ENCODE peak calls at places on chromosomes 11 and 22, in five cellular contexts. One of them, this sample, is unnamed.

GRCh38 chr11:40841231-40841630 is 618.2 kb downstream of the LRRC4C start:
- DNase-seq in endodermal cell: no peak
- DNase-seq in OCI-LY7: no peak
- DNase-seq in thyroid gland: no peak
- DNase-seq in CD4-positive, alpha-beta memory T cell: no peak
- DNase-seq in this sample: no peak

GRCh38 chr11:19379465-19379864 is 138.7 kb upstream of the E2F8 start:
- DNase-seq in CD4-positive, alpha-beta memory T cell: no peak
- DNase-seq in thyroid gland: no peak
- DNase-seq in endodermal cell: no peak
- DNase-seq in OCI-LY7: no peak
- DNase-seq in this sample: no peak

GRCh38 chr11:28241760-28242159 is 133.6 kb downstream of the METTL15 start:
- DNase-seq in OCI-LY7: no peak
- DNase-seq in endodermal cell: no peak
- DNase-seq in CD4-positive, alpha-beta memory T cell: no peak
- DNase-seq in thyroid gland: no peak
- DNase-seq in this sample: no peak

GRCh38 chr11:48307760-48308386 is 1.9 kb downstream of the OR4S1 start:
- DNase-seq in thyroid gland: peak; percentile 47
- DNase-seq in OCI-LY7: peak; percentile 70
- DNase-seq in endodermal cell: peak; percentile 92
- DNase-seq in CD4-positive, alpha-beta memory T cell: peak; percentile 52
- DNase-seq in this sample: peak; percentile 56

GRCh38 chr11:84747871-84748270 is 879.3 kb downstream of the DLG2 start:
- DNase-seq in OCI-LY7: peak; percentile 78
- DNase-seq in thyroid gland: no peak
- DNase-seq in endodermal cell: no peak
- DNase-seq in CD4-positive, alpha-beta memory T cell: no peak
- DNase-seq in this sample: no peak

GRCh38 chr11:19368726-19369364 is 128.1 kb upstream of the E2F8 start:
- DNase-seq in OCI-LY7: peak; percentile 22
- DNase-seq in CD4-positive, alpha-beta memory T cell: no peak
- DNase-seq in endodermal cell: no peak
- DNase-seq in thyroid gland: no peak
- DNase-seq in this sample: no peak

GRCh38 chr22:37186228-37186996 is 1.6 kb downstream of the C1QTNF6 start:
- DNase-seq in OCI-LY7: peak; percentile 81
- DNase-seq in endodermal cell: peak; percentile 75
- DNase-seq in CD4-positive, alpha-beta memory T cell: peak; percentile 68
- DNase-seq in thyroid gland: no peak
- DNase-seq in this sample: no peak

GRCh38 chr11:74311352-74311926 is at the start of gene P4HA3:
- DNase-seq in endodermal cell: peak; percentile 94
- DNase-seq in thyroid gland: peak; percentile 66
- DNase-seq in OCI-LY7: no peak
- DNase-seq in CD4-positive, alpha-beta memory T cell: no peak
- DNase-seq in this sample: peak; percentile 75

GRCh38 chr22:25172153-25172552 is 27.5 kb upstream of the CRYBB3 start:
- DNase-seq in OCI-LY7: no peak
- DNase-seq in endodermal cell: no peak
- DNase-seq in CD4-positive, alpha-beta memory T cell: no peak
- DNase-seq in thyroid gland: peak; percentile 41
- DNase-seq in this sample: no peak

GRCh38 chr22:29269731-29270474 is 1.8 kb downstream of the EWSR1 start:
- DNase-seq in endodermal cell: no peak
- DNase-seq in OCI-LY7: peak; percentile 30
- DNase-seq in thyroid gland: no peak
- DNase-seq in CD4-positive, alpha-beta memory T cell: no peak
- DNase-seq in this sample: no peak

GRCh38 chr11:111059726-111060125 is 185.8 kb upstream of the POU2AF2 start:
- DNase-seq in CD4-positive, alpha-beta memory T cell: no peak
- DNase-seq in OCI-LY7: no peak
- DNase-seq in thyroid gland: no peak
- DNase-seq in endodermal cell: no peak
- DNase-seq in this sample: no peak

GRCh38 chr11:110832080-110832479 is 119.8 kb upstream of the ARHGAP20 start:
- DNase-seq in OCI-LY7: no peak
- DNase-seq in thyroid gland: no peak
- DNase-seq in CD4-positive, alpha-beta memory T cell: no peak
- DNase-seq in endodermal cell: no peak
- DNase-seq in this sample: no peak

GRCh38 chr22:49534386-49534785 is 293.3 kb downstream of the BRD1 start:
- DNase-seq in OCI-LY7: no peak
- DNase-seq in CD4-positive, alpha-beta memory T cell: no peak
- DNase-seq in endodermal cell: peak; percentile 47
- DNase-seq in thyroid gland: no peak
- DNase-seq in this sample: no peak
- H3K9me3 ChIP-seq in OCI-LY7: no peaks in the 10 kb centered on the region
- H3K9me3 ChIP-seq in CD4-positive, alpha-beta memory T cell: no peaks in the 10 kb centered on the region
- H3K9me3 ChIP-seq in endodermal cell: no peaks in the 10 kb centered on the region
- H3K9me3 ChIP-seq in thyroid gland: no peaks in the 10 kb centered on the region
- H3K9me3 ChIP-seq in this sample: no peaks in the 10 kb centered on the region

DNA sequence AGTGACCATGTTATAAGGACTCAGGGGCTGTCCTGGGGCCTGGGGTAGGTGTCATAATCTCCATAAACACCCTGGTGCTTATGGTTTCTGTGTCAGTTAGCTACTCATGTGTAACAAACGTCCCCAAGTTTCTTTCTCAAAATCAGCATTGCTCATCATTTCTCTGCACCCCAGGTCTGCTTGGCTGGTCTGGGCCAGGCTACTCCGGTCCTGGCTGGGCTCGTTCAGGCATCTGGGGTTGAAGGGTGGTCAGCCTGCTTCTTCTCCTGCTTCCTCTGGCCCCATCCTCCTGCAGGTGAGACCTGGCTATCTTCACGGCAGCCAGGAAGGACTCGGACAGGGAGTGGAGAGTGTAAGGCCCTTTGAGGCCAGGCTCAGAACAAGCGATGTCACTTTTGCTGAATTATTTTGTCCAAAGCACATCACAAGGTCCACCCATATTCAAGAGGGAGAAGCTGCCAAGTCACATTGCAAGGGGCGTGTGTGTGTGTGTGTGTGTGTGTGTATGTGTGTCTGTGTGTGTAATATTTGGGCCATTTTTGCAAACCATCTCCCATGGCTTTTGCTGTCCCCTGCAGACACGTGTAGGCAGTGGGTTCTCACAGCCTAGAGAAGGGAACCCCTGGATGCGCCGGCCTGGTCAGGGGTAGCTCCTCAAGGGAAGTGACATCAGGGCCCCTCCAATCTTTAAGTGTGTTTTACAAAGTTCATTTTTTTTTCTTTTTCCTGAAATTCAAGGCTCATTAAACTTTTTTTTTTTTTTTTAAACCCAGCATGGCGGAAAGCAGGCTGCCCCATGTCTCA is 535.8 kb downstream of the TBC1D22A start:
- DNase-seq in CD4-positive, alpha-beta memory T cell: no peak
- DNase-seq in OCI-LY7: no peak
- DNase-seq in endodermal cell: no peak
- DNase-seq in thyroid gland: no peak
- DNase-seq in this sample: no peak
- H3K9me3 ChIP-seq in CD4-positive, alpha-beta memory T cell: no peaks in the 10 kb centered on the region
- H3K9me3 ChIP-seq in OCI-LY7: no peaks in the 10 kb centered on the region
- H3K9me3 ChIP-seq in endodermal cell: peaks cover 49% of the 10 kb centered on the region
- H3K9me3 ChIP-seq in thyroid gland: no peaks in the 10 kb centered on the region
- H3K9me3 ChIP-seq in this sample: no peaks in the 10 kb centered on the region

DNA sequence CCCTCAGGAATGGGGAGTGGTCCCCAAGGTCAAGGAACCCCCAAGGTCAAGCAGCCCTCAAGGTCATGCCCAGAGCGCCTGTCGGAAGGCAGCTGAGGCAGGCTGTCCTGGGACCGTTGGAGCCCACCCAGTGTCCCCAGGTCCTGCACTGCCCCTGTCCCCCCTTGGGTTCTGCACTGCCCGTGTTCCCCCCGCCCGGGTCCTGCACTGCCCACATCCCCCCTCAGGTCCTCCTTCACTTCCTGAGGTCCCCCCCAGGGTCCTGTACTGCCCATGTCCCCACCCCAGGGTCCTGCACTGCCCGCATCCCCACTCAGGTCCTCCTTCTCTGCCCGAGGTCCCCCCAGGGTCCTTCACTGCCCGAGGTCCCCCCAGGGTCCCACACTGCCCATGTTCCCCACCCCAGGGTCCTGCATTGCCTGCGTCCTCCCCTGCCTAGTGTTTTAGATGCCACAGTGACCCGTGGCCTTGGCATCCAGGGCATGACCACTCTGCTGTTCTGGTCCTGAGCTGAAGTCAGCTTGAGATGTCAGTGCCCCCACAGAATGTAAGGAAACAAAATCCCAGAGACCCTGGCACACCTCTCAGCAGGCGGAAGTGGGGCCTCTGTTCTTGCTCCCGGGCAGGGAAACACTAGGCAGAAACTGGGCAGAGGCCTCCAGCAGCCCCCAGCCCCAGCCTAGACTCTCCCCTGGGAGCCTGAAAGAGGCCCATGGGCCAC is 1072.9 kb downstream of the BRD1 start:
- DNase-seq in endodermal cell: peak; percentile 18
- DNase-seq in OCI-LY7: no peak
- DNase-seq in CD4-positive, alpha-beta memory T cell: no peak
- DNase-seq in thyroid gland: no peak
- DNase-seq in this sample: no peak
- H3K9me3 ChIP-seq in endodermal cell: no peaks in the 10 kb centered on the region
- H3K9me3 ChIP-seq in OCI-LY7: no peaks in the 10 kb centered on the region
- H3K9me3 ChIP-seq in CD4-positive, alpha-beta memory T cell: no peaks in the 10 kb centered on the region
- H3K9me3 ChIP-seq in thyroid gland: no peaks in the 10 kb centered on the region
- H3K9me3 ChIP-seq in this sample: no peaks in the 10 kb centered on the region

GRCh38 chr11:17369094-17369493 is 17.5 kb downstream of the NCR3LG1 start:
- DNase-seq in endodermal cell: no peak
- DNase-seq in thyroid gland: no peak
- DNase-seq in OCI-LY7: no peak
- DNase-seq in CD4-positive, alpha-beta memory T cell: no peak
- DNase-seq in this sample: no peak
- H3K9me3 ChIP-seq in endodermal cell: peaks cover 60% of the 10 kb centered on the region
- H3K9me3 ChIP-seq in thyroid gland: no peaks in the 10 kb centered on the region
- H3K9me3 ChIP-seq in OCI-LY7: peaks cover 39% of the 10 kb centered on the region
- H3K9me3 ChIP-seq in CD4-positive, alpha-beta memory T cell: peaks cover 26% of the 10 kb centered on the region
- H3K9me3 ChIP-seq in this sample: no peaks in the 10 kb centered on the region

GRCh38 chr11:70531281-70532065 is 133.1 kb downstream of the CTTN start:
- DNase-seq in OCI-LY7: no peak
- DNase-seq in CD4-positive, alpha-beta memory T cell: no peak
- DNase-seq in endodermal cell: no peak
- DNase-seq in thyroid gland: peak; percentile 45
- DNase-seq in this sample: no peak
- H3K9me3 ChIP-seq in OCI-LY7: no peaks in the 10 kb centered on the region
- H3K9me3 ChIP-seq in CD4-positive, alpha-beta memory T cell: no peaks in the 10 kb centered on the region
- H3K9me3 ChIP-seq in endodermal cell: no peaks in the 10 kb centered on the region
- H3K9me3 ChIP-seq in thyroid gland: no peaks in the 10 kb centered on the region
- H3K9me3 ChIP-seq in this sample: no peaks in the 10 kb centered on the region

GRCh38 chr11:43788394-43788793 is 92.2 kb upstream of the ALKBH3 start:
- DNase-seq in OCI-LY7: peak; percentile 79
- DNase-seq in endodermal cell: no peak
- DNase-seq in CD4-positive, alpha-beta memory T cell: no peak
- DNase-seq in thyroid gland: no peak
- DNase-seq in this sample: no peak

GRCh38 chr11:43786016-43786415 is 94.6 kb upstream of the ALKBH3 start:
- DNase-seq in CD4-positive, alpha-beta memory T cell: no peak
- DNase-seq in endodermal cell: no peak
- DNase-seq in thyroid gland: no peak
- DNase-seq in OCI-LY7: no peak
- DNase-seq in this sample: no peak

GRCh38 chr11:43787823-43788222 is 92.8 kb upstream of the ALKBH3 start:
- DNase-seq in CD4-positive, alpha-beta memory T cell: no peak
- DNase-seq in OCI-LY7: no peak
- DNase-seq in endodermal cell: no peak
- DNase-seq in thyroid gland: no peak
- DNase-seq in this sample: no peak

GRCh38 chr11:43784301-43784700 is 96.3 kb upstream of the ALKBH3 start:
- DNase-seq in CD4-positive, alpha-beta memory T cell: no peak
- DNase-seq in thyroid gland: no peak
- DNase-seq in endodermal cell: no peak
- DNase-seq in OCI-LY7: no peak
- DNase-seq in this sample: no peak

GRCh38 chr11:43784866-43785265 is 95.8 kb upstream of the ALKBH3 start:
- DNase-seq in endodermal cell: no peak
- DNase-seq in thyroid gland: no peak
- DNase-seq in CD4-positive, alpha-beta memory T cell: no peak
- DNase-seq in OCI-LY7: no peak
- DNase-seq in this sample: no peak
- H3K9me3 ChIP-seq in endodermal cell: peaks cover 43% of the 10 kb centered on the region
- H3K9me3 ChIP-seq in thyroid gland: no peaks in the 10 kb centered on the region
- H3K9me3 ChIP-seq in CD4-positive, alpha-beta memory T cell: peaks cover 8% of the 10 kb centered on the region
- H3K9me3 ChIP-seq in OCI-LY7: peaks cover 48% of the 10 kb centered on the region
- H3K9me3 ChIP-seq in this sample: peaks cover 35% of the 10 kb centered on the region

GRCh38 chr11:3356858-3357257 is 22.1 kb downstream of the ZNF195 start:
- DNase-seq in CD4-positive, alpha-beta memory T cell: no peak
- DNase-seq in thyroid gland: no peak
- DNase-seq in OCI-LY7: no peak
- DNase-seq in endodermal cell: no peak
- DNase-seq in this sample: no peak

GRCh38 chr11:3353066-3353465 is 25.9 kb downstream of the ZNF195 start:
- DNase-seq in thyroid gland: no peak
- DNase-seq in endodermal cell: no peak
- DNase-seq in CD4-positive, alpha-beta memory T cell: no peak
- DNase-seq in OCI-LY7: no peak
- DNase-seq in this sample: no peak

GRCh38 chr11:3359092-3359824 is 19.7 kb downstream of the ZNF195 start:
- DNase-seq in CD4-positive, alpha-beta memory T cell: no peak
- DNase-seq in endodermal cell: no peak
- DNase-seq in thyroid gland: no peak
- DNase-seq in OCI-LY7: no peak
- DNase-seq in this sample: no peak

GRCh38 chr11:3357302-3357701 is 21.6 kb downstream of the ZNF195 start:
- DNase-seq in OCI-LY7: no peak
- DNase-seq in endodermal cell: no peak
- DNase-seq in thyroid gland: no peak
- DNase-seq in CD4-positive, alpha-beta memory T cell: no peak
- DNase-seq in this sample: no peak

GRCh38 chr11:3357994-3358676 is 20.8 kb downstream of the ZNF195 start:
- DNase-seq in endodermal cell: no peak
- DNase-seq in OCI-LY7: no peak
- DNase-seq in thyroid gland: no peak
- DNase-seq in CD4-positive, alpha-beta memory T cell: no peak
- DNase-seq in this sample: no peak
- H3K9me3 ChIP-seq in endodermal cell: peaks cover 76% of the 10 kb centered on the region
- H3K9me3 ChIP-seq in OCI-LY7: peaks cover 49% of the 10 kb centered on the region
- H3K9me3 ChIP-seq in thyroid gland: no peaks in the 10 kb centered on the region
- H3K9me3 ChIP-seq in CD4-positive, alpha-beta memory T cell: peaks cover 63% of the 10 kb centered on the region
- H3K9me3 ChIP-seq in this sample: peaks cover 38% of the 10 kb centered on the region